ENCODE peak calls at places on chromosomes 16 and 17, in six cellular contexts. F is fibroblast of pulmonary artery, Y is cardiac fibroblast, J is heart right ventricle, K is body of pancreas, B is nephron progenitor cell. D is an unnamed sample.

GRCh38 chr16:84839054-84839453 is 19.3 kb downstream of the CRISPLD2 start:
- DNase-seq in Y (peak; percentile 73), B (no peak), K (no peak), J (no peak), F (peak; percentile 82), D (no peak)

GRCh38 chr16:54277845-54278703 is 8.5 kb downstream of the IRX3 start:
- DNase-seq in F (no peak), B (peak; percentile 30), J (no peak), Y (no peak), K (no peak), D (no peak)

GRCh38 chr16:76226011-76226410 is 51.2 kb upstream of the CNTNAP4 start:
- DNase-seq in F (no peak), K (no peak), J (no peak), B (no peak), Y (peak; percentile 3), D (no peak)

GRCh38 chr16:31253642-31254045 is 6.1 kb upstream of the ITGAM start:
- DNase-seq in B (no peak), Y (no peak), F (no peak), J (no peak), K (no peak), D (no peak)

GRCh38 chr17:32927724-32928526 is at the start of gene TMEM98:
- DNase-seq in Y (peak; percentile 30), B (peak; percentile 79), J (peak; percentile 27), K (peak; percentile 56), F (peak; percentile 21), D (no peak)

GRCh38 chr17:80950466-80951120 is 41.0 kb upstream of the CHMP6 start:
- DNase-seq in J (no peak), K (no peak), Y (no peak), F (no peak), B (no peak), D (peak; percentile 68)

GRCh38 chr17:46793541-46793940 is 25.0 kb downstream of the WNT3 start:
- DNase-seq in J (no peak), K (no peak), F (no peak), Y (no peak), B (no peak), D (no peak)

GRCh38 chr17:42937712-42938596 is 26.3 kb downstream of the AARSD1 start:
- DNase-seq in F (peak; percentile 80), B (peak; percentile 51), J (no peak), K (peak; percentile 46), Y (peak; percentile 78), D (no peak)

GRCh38 chr17:45809484-45809883 is 25.4 kb downstream of the CRHR1 start:
- DNase-seq in K (no peak), B (no peak), F (no peak), Y (no peak), J (no peak), D (no peak)

GRCh38 chr17:28743243-28744103 is at the start of gene TRAF4:
- DNase-seq in J (peak; percentile 79), F (peak; percentile 75), B (peak; percentile 87), Y (peak; percentile 83), K (peak; percentile 77), D (peak; percentile 95)

GRCh38 chr16:49527621-49528020 is 154.0 kb downstream of the C16orf78 start:
- DNase-seq in Y (no peak), B (no peak), F (peak; percentile 4), J (no peak), K (no peak), D (no peak)

GRCh38 chr16:31134091-31134571 is 1.4 kb downstream of the PRSS8 start:
- DNase-seq in Y (no peak), F (no peak), J (no peak), K (peak; percentile 37), B (no peak), D (no peak)

GRCh38 chr17:75338335-75338734 is 49.1 kb upstream of the SLC25A19 start:
- DNase-seq in B (no peak), J (no peak), Y (peak; percentile 71), K (no peak), F (no peak), D (no peak)

GRCh38 chr16:65068151-65068740 is 53.6 kb downstream of the CDH11 start:
- DNase-seq in J (no peak), B (no peak), Y (peak; percentile 78), K (no peak), F (no peak), D (no peak)

GRCh38 chr16:67115649-67116048 is 5.9 kb downstream of the PHAF1 start:
- DNase-seq in Y (peak; percentile 92), K (no peak), F (peak; percentile 60), J (no peak), B (no peak), D (no peak)

GRCh38 chr16:52069866-52070265 is 477.1 kb downstream of the TOX3 start:
- DNase-seq in F (peak; percentile 24), Y (peak; percentile 11), B (peak; percentile 4), K (no peak), J (no peak), D (no peak)
- TF ChIP-seq CTCF in F (peak; percentile 4), Y (no peak), B (peak; percentile 42), K (no peak), J (peak; percentile 49), D (peak; percentile 88)

DNA sequence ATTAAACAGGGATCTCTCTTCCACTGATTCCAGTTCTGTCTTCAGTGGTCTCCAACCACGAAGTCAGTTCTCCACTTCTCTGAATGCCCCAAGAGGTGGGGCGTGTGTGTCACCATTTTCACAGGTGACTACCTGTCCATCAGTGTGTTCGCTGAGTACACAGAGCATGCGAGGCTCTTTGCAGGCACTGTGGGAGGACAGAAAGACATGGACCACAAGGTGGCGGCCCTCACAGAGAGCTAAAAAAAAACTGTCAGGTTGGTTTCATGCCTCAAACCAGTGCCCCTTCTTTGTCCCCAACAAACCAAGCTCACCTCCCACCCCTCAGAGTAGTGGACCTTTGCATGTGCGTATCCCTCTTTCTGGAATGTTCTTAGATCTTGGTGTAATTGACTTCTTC is 13.8 kb downstream of the EMP2 start:
- DNase-seq in K (no peak), J (no peak), F (no peak), Y (no peak), B (no peak), D (no peak)
- TF ChIP-seq CTCF in K (no peak), J (no peak), F (no peak), Y (no peak), B (no peak), D (no peak)

DNA sequence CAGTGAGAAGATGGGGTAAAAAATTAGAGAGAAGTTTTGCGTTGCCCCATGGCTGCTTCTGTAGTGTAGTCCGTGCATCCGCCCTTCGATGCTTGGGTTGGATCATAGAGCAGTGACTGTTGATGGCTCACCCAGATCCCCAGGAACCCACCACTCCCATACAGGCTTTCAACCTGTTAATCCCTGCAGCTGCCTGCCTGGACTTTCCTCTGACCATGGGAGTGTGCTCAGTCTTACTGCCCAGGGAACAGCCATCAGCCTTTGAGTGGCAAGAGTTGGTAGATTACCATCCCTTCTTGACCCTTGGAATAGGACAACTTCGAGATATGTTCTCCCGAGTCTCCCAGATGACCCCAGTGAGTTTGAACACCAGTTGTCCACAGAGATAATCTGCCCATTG is 299.5 kb upstream of the HSBP1 start:
- DNase-seq in J (no peak), B (no peak), F (no peak), Y (no peak), K (no peak), D (no peak)
- TF ChIP-seq CTCF in J (no peak), B (no peak), F (no peak), Y (no peak), K (no peak), D (no peak)

GRCh38 chr17:27601069-27601974 is 29.7 kb upstream of the LGALS9 start:
- DNase-seq in F (peak; percentile 93), B (peak; percentile 93), Y (peak; percentile 88), K (peak; percentile 89), J (peak; percentile 71), D (no peak)
- TF ChIP-seq CTCF in F (peak; percentile 97), B (peak; percentile 96), Y (peak; percentile 93), K (peak; percentile 92), J (peak; percentile 95), D (peak; percentile 97)

DNA sequence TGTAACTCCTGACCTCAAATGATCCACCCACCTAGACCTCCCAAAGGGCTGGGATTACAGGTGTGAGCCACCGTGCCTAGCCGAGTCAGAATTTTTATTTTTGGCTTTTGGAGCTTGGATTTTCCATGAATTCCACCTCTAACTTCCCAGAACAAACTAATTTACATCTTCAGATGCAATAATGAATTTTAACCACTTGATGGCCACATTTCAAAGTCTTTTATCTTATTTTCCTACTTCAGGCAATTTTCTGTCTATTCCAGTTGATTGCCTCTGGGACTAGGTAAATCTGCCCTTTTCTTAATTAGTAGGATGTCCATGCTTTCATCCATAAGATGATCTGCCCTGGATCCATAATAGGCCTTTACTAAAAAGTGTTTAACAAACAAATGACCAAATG is 156.4 kb upstream of the ANKFN1 start:
- DNase-seq in B (no peak), J (no peak), F (no peak), Y (no peak), K (no peak), D (no peak)
- TF ChIP-seq CTCF in B (no peak), J (no peak), F (no peak), Y (no peak), K (no peak), D (peak; percentile 63)

DNA sequence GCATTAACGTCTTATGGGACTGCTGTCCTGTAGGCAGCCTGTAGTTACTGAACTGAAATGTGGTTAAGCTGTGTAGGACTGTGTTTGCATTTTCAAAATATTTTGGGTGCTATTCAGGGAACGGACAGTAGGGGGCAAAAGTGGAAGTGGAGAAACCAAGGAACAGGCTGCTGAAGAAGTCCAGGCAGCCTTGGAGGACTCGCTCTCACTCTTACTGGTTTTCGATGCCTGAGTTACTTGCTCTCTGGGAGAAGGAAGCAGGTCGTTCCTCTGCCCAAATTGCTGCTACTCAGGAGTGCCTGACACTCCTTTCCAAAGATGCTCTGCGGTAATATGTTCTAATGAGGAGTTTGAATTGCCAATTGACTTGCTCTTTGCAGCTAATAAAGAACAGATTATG is 64.5 kb upstream of the RBFOX1 start:
- DNase-seq in Y (peak; percentile 27), K (peak; percentile 14), J (no peak), B (peak; percentile 56), F (no peak), D (no peak)
- TF ChIP-seq CTCF in Y (peak; percentile 56), K (peak; percentile 48), J (peak; percentile 67), B (peak; percentile 76), F (peak; percentile 26), D (peak; percentile 62)

D was measured in chondrocyte.